ENCODE peak calls at places on chromosomes 7 and 10, in four cellular contexts. O is HepG2, Y is K562, Q is GM12878. M is an unnamed sample.

GRCh38 chr10:67788028-67788886 is 49.7 kb downstream of the DNAJC12 start:
- DNase-seq in O (peak), Y (peak), Q (no peak), M (peak)

GRCh38 chr7:103593691-103594090 is 147.7 kb upstream of the SLC26A5 start:
- DNase-seq in O (no peak), Y (no peak), Q (no peak), M (no peak)

GRCh38 chr10:86957471-86958108 is at the start of gene MMRN2:
- DNase-seq in O (no peak), Y (no peak), Q (no peak), M (no peak)

GRCh38 chr7:45653209-45653907 is 79.2 kb downstream of the ADCY1 start:
- DNase-seq in O (no peak), Y (no peak), Q (no peak), M (no peak)

GRCh38 chr7:12727455-12728191 is 40.2 kb downstream of the ARL4A start:
- DNase-seq in O (no peak), Y (peak), Q (no peak), M (no peak)

GRCh38 chr10:61896854-61897661 is 4.4 kb upstream of the ARID5B start:
- DNase-seq in O (peak), Y (peak), Q (peak), M (peak)

GRCh38 chr10:69087600-69088470 is at the start of gene SRGN:
- DNase-seq in O (no peak), Y (peak), Q (peak), M (no peak)

GRCh38 chr10:95518455-95519131 is 42.6 kb downstream of the SORBS1 start:
- DNase-seq in O (no peak), Y (peak), Q (no peak), M (no peak)

GRCh38 chr10:8130973-8131911 is 76.8 kb downstream of the GATA3 start:
- DNase-seq in O (no peak), Y (no peak), Q (peak), M (peak)

GRCh38 chr7:131293018-131293417 is 34.7 kb upstream of the MKLN1 start:
- DNase-seq in O (no peak), Y (no peak), Q (no peak), M (no peak)

GRCh38 chr7:1466524-1467271 is 7.4 kb upstream of the MICALL2 start:
- DNase-seq in O (peak), Y (peak), Q (no peak), M (no peak)

GRCh38 chr7:28768577-28769147 is 189.5 kb downstream of the TRIL start:
- DNase-seq in O (no peak), Y (no peak), Q (no peak), M (no peak)

GRCh38 chr7:38021892-38022291 is 101.5 kb downstream of the EPDR1 start:
- DNase-seq in O (no peak), Y (no peak), Q (no peak), M (no peak)

GRCh38 chr10:91462423-91462822 is 52.3 kb downstream of the HECTD2 start:
- DNase-seq in O (no peak), Y (no peak), Q (no peak), M (no peak)

GRCh38 chr10:86218842-86219241 is 147.8 kb downstream of the GRID1 start:
- DNase-seq in O (no peak), Y (no peak), Q (no peak), M (no peak)

GRCh38 chr10:42479057-42479456 is 159.3 kb downstream of the ZNF33B start:
- DNase-seq in O (no peak), Y (no peak), Q (no peak), M (no peak)

GRCh38 chr7:26868841-26869505 is 4.6 kb upstream of the SKAP2 start:
- DNase-seq in O (no peak), Y (no peak), Q (no peak), M (peak)

GRCh38 chr7:127487381-127487780 is 94.9 kb upstream of the ZNF800 start:
- DNase-seq in O (no peak), Y (no peak), Q (no peak), M (no peak)

GRCh38 chr10:49375611-49376010 is 20.3 kb downstream of the DRGX start:
- DNase-seq in O (no peak), Y (no peak), Q (no peak), M (no peak)

GRCh38 chr7:102321351-102322201 is 34.7 kb downstream of the SPDYE6 start:
- DNase-seq in O (no peak), Y (peak), Q (no peak), M (no peak)

GRCh38 chr7:94041529-94041928 is 37.4 kb upstream of the BET1 start:
- DNase-seq in O (no peak), Y (no peak), Q (no peak), M (no peak)

GRCh38 chr10:35274511-35275060 is 61.7 kb upstream of the CCNY start:
- DNase-seq in O (no peak), Y (no peak), Q (no peak), M (no peak)

GRCh38 chr7:44473295-44473694 is 17.2 kb downstream of the NUDCD3 start:
- DNase-seq in O (peak), Y (peak), Q (no peak), M (no peak)

GRCh38 chr10:123129553-123130271 is 6.1 kb upstream of the HMX3 start:
- DNase-seq in O (no peak), Y (no peak), Q (no peak), M (no peak)

GRCh38 chr7:35849158-35849831 is 48.4 kb downstream of the SEPTIN7 start:
- DNase-seq in O (no peak), Y (peak), Q (no peak), M (no peak)

GRCh38 chr7:129958643-129959479 is 6.1 kb upstream of the UBE2H start:
- DNase-seq in O (peak), Y (peak), Q (no peak), M (peak)

GRCh38 chr7:80324032-80324431 is 187.8 kb downstream of the GNAT3 start:
- DNase-seq in O (no peak), Y (no peak), Q (no peak), M (no peak)

GRCh38 chr10:98045785-98046389 is 15.5 kb upstream of the CRTAC1 start:
- DNase-seq in O (peak), Y (peak), Q (no peak), M (peak)

GRCh38 chr7:65902306-65902705 is 29.4 kb downstream of the VKORC1L1 start:
- DNase-seq in O (no peak), Y (no peak), Q (no peak), M (no peak)

GRCh38 chr7:22732556-22733126 is 5.6 kb downstream of the IL6 start:
- DNase-seq in O (no peak), Y (no peak), Q (no peak), M (peak)

GRCh38 chr7:54542920-54543539 is 855 bp downstream of the VSTM2A start:
- DNase-seq in O (no peak), Y (no peak), Q (no peak), M (no peak)

GRCh38 chr7:36563706-36564325 is 160.5 kb downstream of the AOAH start:
- DNase-seq in O (no peak), Y (no peak), Q (no peak), M (no peak)

GRCh38 chr10:117131390-117132327 is 6.4 kb downstream of the VAX1 start:
- DNase-seq in O (no peak), Y (peak), Q (no peak), M (no peak)

GRCh38 chr7:87625101-87625500 is 3.1 kb upstream of the RUNDC3B start:
- DNase-seq in O (no peak), Y (no peak), Q (no peak), M (no peak)

GRCh38 chr7:87624628-87625027 is 3.6 kb upstream of the RUNDC3B start:
- DNase-seq in O (no peak), Y (no peak), Q (no peak), M (no peak)

GRCh38 chr7:87627634-87627994 is 584 bp upstream of the RUNDC3B start:
- DNase-seq in O (no peak), Y (no peak), Q (no peak), M (no peak)

GRCh38 chr7:87628780-87629569 is 777 bp downstream of the RUNDC3B start:
- DNase-seq in O (peak), Y (no peak), Q (no peak), M (peak)
- TF ChIP-seq CEBPB in O (no peak), Y (no peak), Q (no peak), M (no peak)

GRCh38 chr7:99618726-99619125 is 2.0 kb downstream of the ZSCAN25 start:
- DNase-seq in O (no peak), Y (no peak), Q (no peak), M (no peak)
- TF ChIP-seq ZBTB33 in O (no peak), Y (no peak), Q (no peak), M (no peak)

DNA sequence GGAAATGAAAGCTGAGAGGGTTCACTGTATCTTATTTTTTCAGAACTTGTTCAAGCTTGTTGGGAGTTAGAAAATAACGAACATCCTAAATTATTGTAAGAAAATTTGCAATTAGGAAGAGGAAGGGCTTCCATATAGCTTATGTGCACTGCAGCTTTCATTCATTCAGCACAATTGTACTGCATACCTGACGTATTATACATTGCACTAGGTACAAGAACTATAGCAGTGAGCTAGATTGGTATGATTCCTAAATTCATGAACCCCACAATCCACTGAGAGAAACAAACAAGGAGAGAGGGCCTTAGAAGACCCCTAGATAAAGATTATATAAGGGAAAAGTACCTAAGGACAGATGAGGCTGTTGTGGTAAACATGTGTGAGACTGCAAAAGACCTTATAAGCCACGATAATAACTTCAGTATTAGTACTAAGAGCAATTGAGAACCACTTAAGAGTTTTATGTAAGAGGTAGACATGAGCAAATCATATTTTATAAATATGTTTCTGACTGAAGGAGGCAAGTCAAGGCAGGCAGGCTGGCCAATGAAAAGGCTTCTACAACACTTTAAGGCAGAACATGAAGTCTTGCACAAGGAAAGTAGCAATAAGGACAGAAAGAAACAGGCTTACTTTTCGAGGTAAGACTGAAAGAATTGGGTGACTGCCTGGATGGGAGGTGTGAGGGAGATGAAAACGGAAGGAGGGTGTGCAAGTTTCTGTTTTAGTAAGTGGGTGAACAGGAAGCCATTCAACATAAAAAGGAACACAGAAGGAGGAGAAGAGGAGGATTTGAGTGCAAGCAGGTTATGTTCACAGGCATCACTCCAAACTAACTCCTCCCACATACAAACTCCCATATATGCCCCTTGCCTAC is 77.9 kb upstream of the LRRN3 start:
- DNase-seq in O (no peak), Y (no peak), Q (peak), M (no peak)
- TF ChIP-seq SP1 in O (no peak), Y (no peak), Q (no peak), M (no peak)

GRCh38 chr7:70829221-70830059 is 302.5 kb upstream of the GALNT17 start:
- DNase-seq in O (peak), Y (peak), Q (no peak), M (peak)
- TF ChIP-seq CEBPB in O (no peak), Y (no peak), Q (no peak), M (no peak)

DNA sequence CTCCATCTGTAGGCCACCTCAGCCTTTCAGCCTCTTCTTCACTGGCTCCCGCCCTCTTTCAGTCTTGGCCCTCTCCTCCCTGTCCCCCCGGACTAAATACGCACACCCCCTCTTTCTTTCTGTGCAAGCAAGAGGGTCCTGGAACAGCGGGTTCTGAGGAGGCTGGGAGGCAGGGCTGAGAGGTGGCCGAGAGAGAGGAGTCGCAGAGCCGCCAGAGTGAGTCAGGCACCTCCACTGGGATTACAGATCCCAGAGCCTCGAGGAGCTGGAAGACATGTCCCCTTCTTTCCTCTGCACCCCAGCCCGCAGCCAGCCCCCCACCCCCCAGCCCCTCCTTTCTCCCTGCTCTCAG is at the start of gene CCDC136:
- DNase-seq in O (no peak), Y (no peak), Q (no peak), M (no peak)
- TF ChIP-seq ZBTB33 in O (no peak), Y (no peak), Q (no peak), M (no peak)

GRCh38 chr10:46520941-46521340 is 35.5 kb downstream of the GPRIN2 start:
- DNase-seq in O (no peak), Y (no peak), Q (no peak), M (no peak)
- TF ChIP-seq SP1 in O (no peak), Y (no peak), Q (no peak), M (no peak)

GRCh38 chr10:84340187-84340586 is 11.8 kb downstream of the CCSER2 start:
- DNase-seq in O (no peak), Y (no peak), Q (no peak), M (no peak)
- TF ChIP-seq CEBPB in O (no peak), Y (no peak), Q (no peak), M (no peak)

DNA sequence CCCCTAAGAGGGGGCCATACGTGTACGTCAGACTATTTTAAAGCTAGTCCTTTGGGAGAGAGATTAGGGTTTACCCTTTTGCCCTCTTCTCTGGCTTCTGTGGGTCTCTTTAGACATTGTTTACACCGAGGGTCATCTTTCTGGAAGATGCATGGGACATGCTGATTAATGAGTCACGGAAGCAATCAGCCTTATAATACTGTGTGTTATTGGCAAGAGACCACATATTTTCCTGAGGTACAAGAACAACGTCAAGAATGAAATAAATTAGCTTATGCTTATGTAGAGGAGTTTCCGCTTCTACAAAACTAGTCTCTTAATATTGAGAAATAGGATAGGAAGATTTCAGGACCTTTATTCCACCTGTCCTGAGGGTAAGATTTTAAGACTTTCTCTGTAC is 327.7 kb downstream of the BBS9 start:
- DNase-seq in O (no peak), Y (no peak), Q (no peak), M (no peak)
- TF ChIP-seq ZBTB33 in O (no peak), Y (no peak), Q (no peak), M (no peak)

DNA sequence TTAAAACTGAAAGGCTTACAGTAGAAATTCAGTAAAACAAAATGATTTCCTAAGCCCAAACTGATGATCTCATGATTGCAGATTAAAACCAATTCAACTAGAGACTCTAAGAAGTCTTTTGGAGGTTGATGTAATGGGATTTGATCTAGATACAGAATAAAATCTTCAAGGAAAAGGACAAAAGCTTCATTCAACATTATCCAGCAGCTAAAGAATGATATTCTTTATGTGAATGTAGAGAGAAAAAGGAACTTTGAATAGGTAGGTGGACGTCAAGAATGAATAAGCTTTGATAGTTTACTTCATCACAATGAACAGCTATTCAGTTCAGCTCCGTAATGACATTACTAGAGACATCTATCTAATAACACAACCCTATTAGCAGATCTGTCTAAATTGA is 744.4 kb downstream of the PHTF2 start:
- DNase-seq in O (no peak), Y (no peak), Q (no peak), M (no peak)
- TF ChIP-seq SP1 in O (no peak), Y (no peak), Q (no peak), M (no peak)

GRCh38 chr10:60578217-60578616 is 188.5 kb upstream of the ANK3 start:
- DNase-seq in O (no peak), Y (no peak), Q (no peak), M (no peak)
- TF ChIP-seq CEBPB in O (no peak), Y (no peak), Q (no peak), M (no peak)